ENCODE peak calls at places on chromosome X, in four cellular contexts. I, J, H and A are unnamed samples.

GRCh38 chrX:104112326-104112951 is at the start of gene ZCCHC18:
- DNase-seq in J (peak; percentile 49), I (peak; percentile 50), H (peak; percentile 57), A (no peak)

GRCh38 chrX:104318330-104319009 is 63.7 kb upstream of the ESX1 start:
- DNase-seq in J (no peak), H (peak; percentile 57), I (peak; percentile 23), A (no peak)

GRCh38 chrX:35461164-35461563 is 337.0 kb upstream of the MAGEB16 start:
- DNase-seq in H (no peak), I (no peak), J (no peak), A (no peak)

GRCh38 chrX:156003486-156004185 is 6.1 kb downstream of the IL9R start:
- DNase-seq in H (no peak), I (no peak), J (no peak), A (no peak)

GRCh38 chrX:49761481-49761880 is 65.7 kb upstream of the PAGE1 start:
- DNase-seq in H (peak; percentile 12), J (no peak), I (peak; percentile 7), A (no peak)

GRCh38 chrX:329291-329910 is 10.8 kb upstream of the GTPBP6 start:
- DNase-seq in H (no peak), J (peak; percentile 16), I (no peak), A (no peak)

GRCh38 chrX:50643525-50644137 is 170.4 kb downstream of the SHROOM4 start:
- DNase-seq in H (no peak), I (no peak), J (no peak), A (no peak)

GRCh38 chrX:124594017-124594651 is 247.8 kb downstream of the SH2D1A start:
- DNase-seq in H (no peak), I (no peak), J (no peak), A (no peak)

GRCh38 chrX:120559799-120560198 is 963 bp downstream of the CUL4B start:
- DNase-seq in J (no peak), I (no peak), H (no peak), A (no peak)

GRCh38 chrX:139851730-139852129 is 81.1 kb downstream of the ATP11C start:
- DNase-seq in H (peak; percentile 76), J (no peak), I (no peak), A (no peak)

GRCh38 chrX:130916636-130917422 is 13.8 kb upstream of the ENOX2 start:
- DNase-seq in J (peak; percentile 18), H (peak; percentile 54), I (peak; percentile 67), A (peak; percentile 9)

GRCh38 chrX:123219916-123220315 is 35.8 kb downstream of the GRIA3 start:
- DNase-seq in I (no peak), J (no peak), H (no peak), A (no peak)

GRCh38 chrX:136784231-136784630 is 3.5 kb upstream of the ARHGEF6 start:
- DNase-seq in J (no peak), I (no peak), H (no peak), A (no peak)

GRCh38 chrX:25004485-25005032 is 11.2 kb downstream of the ARX start:
- DNase-seq in I (no peak), J (no peak), H (no peak), A (no peak)

GRCh38 chrX:68719904-68720614 is 72.6 kb downstream of the STARD8 start:
- DNase-seq in I (peak; percentile 1), J (no peak), H (no peak), A (no peak)
- TF ChIP-seq CTCF in I (no peak), J (no peak), H (peak; percentile 8), A (peak; percentile 23)

GRCh38 chrX:115948018-115948923 is 222.3 kb upstream of the AGTR2 start:
- DNase-seq in H (peak; percentile 8), J (no peak), I (no peak), A (no peak)
- H3K4me3 ChIP-seq in H (no peak overlapping the region), J (no peak overlapping the region), I (no peak overlapping the region), A (no peak overlapping the region)

GRCh38 chrX:19739683-19740082 is 147.7 kb downstream of the SH3KBP1 start:
- DNase-seq in H (peak; percentile 73), J (peak; percentile 53), I (peak; percentile 70), A (peak; percentile 41)
- TF ChIP-seq CTCF in H (peak; percentile 72), J (peak; percentile 57), I (peak; percentile 65), A (peak; percentile 59)

DNA sequence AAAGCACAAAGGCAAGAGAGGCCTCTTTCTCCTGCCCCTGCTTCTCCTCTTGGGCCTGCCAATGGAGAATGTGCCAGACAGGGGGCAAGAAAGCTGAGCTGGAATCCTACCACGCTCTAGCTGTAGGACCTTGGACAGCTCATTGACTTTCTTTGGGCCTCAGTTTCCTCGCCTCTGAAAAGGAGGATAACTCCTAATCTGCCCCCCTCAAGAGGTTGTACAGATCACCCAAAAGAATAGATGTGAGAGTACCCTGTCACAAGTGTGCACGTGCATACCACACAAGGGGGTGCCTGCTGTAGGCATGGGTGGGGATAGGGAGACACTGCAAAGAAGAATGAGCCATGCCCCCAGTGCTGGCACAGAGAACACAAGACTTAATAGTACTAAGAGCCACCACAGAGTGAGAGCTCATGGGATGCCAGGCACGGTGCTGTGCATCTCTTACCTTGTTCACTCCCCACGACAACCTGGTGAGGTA is 2.3 kb downstream of the SASH3 start:
- DNase-seq in J (no peak), H (no peak), I (no peak), A (no peak)
- H3K4me3 ChIP-seq in J (no peak overlapping the region), H (no peak overlapping the region), I (no peak overlapping the region), A (no peak overlapping the region)

GRCh38 chrX:77160301-77160700 is 286.9 kb upstream of the FGF16 start:
- DNase-seq in H (no peak), I (no peak), J (no peak), A (no peak)
- TF ChIP-seq CTCF in H (peak; percentile 20), I (no peak), J (peak; percentile 20), A (peak; percentile 18)

DNA sequence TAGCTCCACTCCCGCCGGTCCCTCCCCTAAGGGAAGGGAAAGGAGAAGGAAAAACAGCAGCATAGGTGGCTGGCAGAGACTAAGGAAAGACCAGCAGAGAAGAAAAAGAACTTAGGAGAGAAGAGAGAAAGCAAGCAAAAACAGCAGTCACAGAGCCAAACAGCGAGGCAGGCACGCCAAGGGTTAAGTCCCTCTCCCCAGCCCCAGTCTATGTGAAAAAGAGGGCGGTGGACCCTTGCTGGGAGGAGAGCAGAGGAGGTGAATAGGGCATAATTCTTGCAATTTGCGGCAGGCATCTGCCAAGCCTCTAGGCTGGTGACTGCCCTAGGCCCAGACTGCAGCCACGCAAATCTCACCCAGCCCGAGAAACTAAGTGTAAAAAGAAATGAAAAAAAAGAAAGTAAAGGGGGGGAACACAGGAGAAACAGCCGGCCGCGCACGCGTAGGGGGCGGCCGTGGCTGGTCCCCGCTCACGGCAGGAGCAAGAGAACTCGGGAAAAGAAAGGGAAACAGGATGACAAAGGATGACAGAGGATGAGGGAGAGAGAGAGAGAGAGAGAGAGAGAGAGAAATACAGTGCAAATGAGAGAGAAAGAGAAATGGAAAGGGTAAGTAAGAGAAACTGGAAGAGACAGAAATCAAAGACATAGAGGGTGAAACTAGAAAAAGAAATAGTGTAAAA is 48.6 kb downstream of the MAGEA9 start:
- DNase-seq in H (peak; percentile 17), J (no peak), I (peak; percentile 29), A (no peak)
- H3K4me3 ChIP-seq in H (peak overlapping the region; percentile 15), J (peak overlapping the region; percentile 7), I (peak overlapping the region; percentile 16), A (peak overlapping the region; percentile 7)

GRCh38 chrX:17605676-17606075 is 131.6 kb upstream of the SCML1 start:
- DNase-seq in H (peak; percentile 42), I (peak; percentile 48), J (no peak), A (no peak)
- TF ChIP-seq CTCF in H (no peak), I (no peak), J (no peak), A (no peak)